ENCODE peak calls at places on chromosomes 16 and 17, in seven cellular contexts. One of them, this sample, is unnamed.

GRCh38 chr16:50675686-50676610 is 5.2 kb downstream of the SNX20 start:
- DNase-seq in cardiac fibroblast: no peak
- DNase-seq in germinal center: no peak
- DNase-seq in erythroblast: no peak
- DNase-seq in SJCRH30: no peak
- DNase-seq in activated T-cell treated with anti-CD3 and anti-CD28 coated beads, Interleukin-2, amount 50 U/mL, for 72 hours: no peak
- DNase-seq in effector memory CD8-positive, alpha-beta T cell: no peak
- DNase-seq in this sample: no peak

GRCh38 chr16:87661561-87661960 is 59.3 kb downstream of the JPH3 start:
- DNase-seq in cardiac fibroblast: peak; percentile 49
- DNase-seq in germinal center: peak; percentile 83
- DNase-seq in erythroblast: peak; percentile 52
- DNase-seq in SJCRH30: peak; percentile 52
- DNase-seq in activated T-cell treated with anti-CD3 and anti-CD28 coated beads, Interleukin-2, amount 50 U/mL, for 72 hours: peak; percentile 25
- DNase-seq in effector memory CD8-positive, alpha-beta T cell: peak; percentile 7
- DNase-seq in this sample: no peak

GRCh38 chr16:57889960-57890751 is 80.8 kb downstream of the CNGB1 start:
- DNase-seq in cardiac fibroblast: peak; percentile 84
- DNase-seq in germinal center: no peak
- DNase-seq in erythroblast: no peak
- DNase-seq in SJCRH30: no peak
- DNase-seq in activated T-cell treated with anti-CD3 and anti-CD28 coated beads, Interleukin-2, amount 50 U/mL, for 72 hours: no peak
- DNase-seq in effector memory CD8-positive, alpha-beta T cell: no peak
- DNase-seq in this sample: no peak

GRCh38 chr17:35460354-35460851 is 11.8 kb upstream of the SLFN13 start:
- DNase-seq in cardiac fibroblast: no peak
- DNase-seq in germinal center: peak; percentile 91
- DNase-seq in erythroblast: peak; percentile 22
- DNase-seq in SJCRH30: no peak
- DNase-seq in activated T-cell treated with anti-CD3 and anti-CD28 coated beads, Interleukin-2, amount 50 U/mL, for 72 hours: peak; percentile 60
- DNase-seq in effector memory CD8-positive, alpha-beta T cell: peak; percentile 72
- DNase-seq in this sample: peak; percentile 50

GRCh38 chr17:62818491-62818890 is 10.4 kb upstream of the MARCHF10 start:
- DNase-seq in cardiac fibroblast: no peak
- DNase-seq in germinal center: no peak
- DNase-seq in erythroblast: no peak
- DNase-seq in SJCRH30: no peak
- DNase-seq in activated T-cell treated with anti-CD3 and anti-CD28 coated beads, Interleukin-2, amount 50 U/mL, for 72 hours: no peak
- DNase-seq in effector memory CD8-positive, alpha-beta T cell: no peak
- DNase-seq in this sample: no peak

GRCh38 chr16:53257001-53257400 is 177.3 kb upstream of the RBL2 start:
- DNase-seq in cardiac fibroblast: peak; percentile 74
- DNase-seq in germinal center: no peak
- DNase-seq in erythroblast: no peak
- DNase-seq in SJCRH30: no peak
- DNase-seq in activated T-cell treated with anti-CD3 and anti-CD28 coated beads, Interleukin-2, amount 50 U/mL, for 72 hours: no peak
- DNase-seq in effector memory CD8-positive, alpha-beta T cell: no peak
- DNase-seq in this sample: no peak

GRCh38 chr17:77318491-77319210 is 177.9 kb downstream of the SEC14L1 start:
- DNase-seq in cardiac fibroblast: peak; percentile 62
- DNase-seq in germinal center: no peak
- DNase-seq in erythroblast: no peak
- DNase-seq in SJCRH30: no peak
- DNase-seq in activated T-cell treated with anti-CD3 and anti-CD28 coated beads, Interleukin-2, amount 50 U/mL, for 72 hours: no peak
- DNase-seq in effector memory CD8-positive, alpha-beta T cell: no peak
- DNase-seq in this sample: no peak

GRCh38 chr16:64159986-64160385 is 961.9 kb downstream of the CDH11 start:
- DNase-seq in cardiac fibroblast: no peak
- DNase-seq in germinal center: no peak
- DNase-seq in erythroblast: no peak
- DNase-seq in SJCRH30: no peak
- DNase-seq in activated T-cell treated with anti-CD3 and anti-CD28 coated beads, Interleukin-2, amount 50 U/mL, for 72 hours: no peak
- DNase-seq in effector memory CD8-positive, alpha-beta T cell: no peak
- DNase-seq in this sample: no peak

GRCh38 chr16:35559911-35560636 is 2100.7 kb downstream of the TP53TG3F start:
- DNase-seq in cardiac fibroblast: no peak
- DNase-seq in germinal center: no peak
- DNase-seq in erythroblast: no peak
- DNase-seq in SJCRH30: no peak
- DNase-seq in activated T-cell treated with anti-CD3 and anti-CD28 coated beads, Interleukin-2, amount 50 U/mL, for 72 hours: no peak
- DNase-seq in effector memory CD8-positive, alpha-beta T cell: no peak
- DNase-seq in this sample: no peak

This sample was measured in T-helper 17 cell.